ENCODE peak calls at places on chromosome 14, in eight cellular contexts. T is foreskin melanocyte; W is HAP-1; Y is stimulated activated CD8-positive, alpha-beta memory T cell treated with anti-CD3 and anti-CD28 coated beads, Interleukin-15, amount 100 ng/mL, for 24 hours; D is activated CD4-positive, alpha-beta T cell treated with anti-CD3 and anti-CD28 coated beads, Interleukin-2, amount 50 U/mL, for 1 hour; J is iPS DF 6.9; I is activated CD4-positive, CD25-positive, alpha-beta regulatory T cell treated with anti-CD3 and anti-CD28 coated beads, Interleukin-2, amount 50 U/mL, for 72 hours; F is AG09309. C is an unnamed sample.

GRCh38 chr14:99971929-99972747 is 93.1 kb upstream of the EVL start:
- DNase-seq in T (no peak), W (no peak), Y (no peak), D (no peak), J (no peak), I (no peak), F (no peak), C (peak)

GRCh38 chr14:68172664-68173063 is 353.1 kb downstream of the RAD51B start:
- DNase-seq in T (no peak), W (no peak), Y (no peak), D (no peak), J (no peak), I (no peak), F (no peak), C (no peak)

GRCh38 chr14:65074449-65075155 is 27.7 kb downstream of the MAX start:
- DNase-seq in T (no peak), W (no peak), Y (no peak), D (no peak), J (no peak), I (no peak), F (no peak), C (no peak)

GRCh38 chr14:104504172-104504735 is 75.3 kb upstream of the C14orf180 start:
- DNase-seq in T (no peak), W (no peak), Y (no peak), D (no peak), J (no peak), I (no peak), F (no peak), C (no peak)

GRCh38 chr14:22320353-22320733 is 268.7 kb downstream of the DAD1 start:
- DNase-seq in T (no peak), W (no peak), Y (no peak), D (no peak), J (no peak), I (no peak), F (no peak), C (no peak)

GRCh38 chr14:56057071-56057865 is 60.9 kb upstream of the PELI2 start:
- DNase-seq in T (no peak), W (peak), Y (no peak), D (no peak), J (no peak), I (no peak), F (no peak), C (no peak)

GRCh38 chr14:39015360-39015961 is 87.6 kb downstream of the SEC23A start:
- DNase-seq in T (peak), W (peak), Y (no peak), D (no peak), J (peak), I (no peak), F (peak), C (peak)

GRCh38 chr14:64278458-64278857 is 15.7 kb downstream of the ESR2 start:
- DNase-seq in T (no peak), W (no peak), Y (no peak), D (no peak), J (no peak), I (no peak), F (no peak), C (no peak)

GRCh38 chr14:63383776-63384367 is 65.1 kb upstream of the GPHB5 start:
- DNase-seq in T (no peak), W (no peak), Y (no peak), D (no peak), J (no peak), I (no peak), F (no peak), C (no peak)

GRCh38 chr14:91127411-91127810 is 13.5 kb downstream of the DGLUCY start:
- DNase-seq in T (peak), W (no peak), Y (no peak), D (no peak), J (no peak), I (no peak), F (no peak), C (peak)

GRCh38 chr14:36450550-36450949 is 69.5 kb downstream of the NKX2-1 start:
- DNase-seq in T (no peak), W (no peak), Y (no peak), D (no peak), J (no peak), I (no peak), F (no peak), C (no peak)

GRCh38 chr14:68089146-68089715 is 269.7 kb downstream of the RAD51B start:
- DNase-seq in T (no peak), W (no peak), Y (no peak), D (no peak), J (no peak), I (no peak), F (no peak), C (no peak)

GRCh38 chr14:52241102-52241793 is 26.2 kb upstream of the PTGDR start:
- DNase-seq in T (no peak), W (no peak), Y (no peak), D (no peak), J (no peak), I (no peak), F (peak), C (peak)